ENCODE peak calls at places on chromosomes 7 and 10, in four cellular contexts. M is gastrocnemius medialis, G is SJSA1, I is psoas muscle. O is an unnamed sample. For H3K4me1, the result is how much of the 10 kb centered on the place peaks cover.

GRCh38 chr10:108583827-108584226 is 1339.5 kb downstream of the XPNPEP1 start:
- DNase-seq in M (no peak), G (no peak), I (no peak), O (no peak)

GRCh38 chr10:129171816-129172215 is 295.2 kb upstream of the MGMT start:
- DNase-seq in M (no peak), G (no peak), I (no peak), O (no peak)

GRCh38 chr7:44223362-44224114 is 22.8 kb downstream of the YKT6 start:
- DNase-seq in M (no peak), G (no peak), I (no peak), O (no peak)

GRCh38 chr7:135690566-135690965 is 28.3 kb downstream of the STMP1 start:
- DNase-seq in M (no peak), G (peak), I (no peak), O (no peak)

GRCh38 chr10:92751534-92751811 is 61.7 kb downstream of the HHEX start:
- DNase-seq in M (no peak), G (no peak), I (no peak), O (no peak)

GRCh38 chr7:134920026-134920758 is 66.1 kb upstream of the AGBL3 start:
- DNase-seq in M (no peak), G (peak), I (no peak), O (no peak)

GRCh38 chr7:110600983-110601382 is 489.9 kb upstream of the LRRN3 start:
- DNase-seq in M (no peak), G (no peak), I (no peak), O (no peak)

GRCh38 chr7:42010751-42011150 is 226.3 kb downstream of the GLI3 start:
- DNase-seq in M (no peak), G (no peak), I (no peak), O (no peak)

GRCh38 chr10:15738237-15738928 is 18.7 kb upstream of the ITGA8 start:
- DNase-seq in M (no peak), G (no peak), I (no peak), O (no peak)

GRCh38 chr10:130013263-130013937 is 49.3 kb upstream of the EBF3 start:
- DNase-seq in M (no peak), G (no peak), I (no peak), O (no peak)

GRCh38 chr10:100021322-100021721 is 11.6 kb upstream of the DNMBP start:
- DNase-seq in M (no peak), G (no peak), I (no peak), O (no peak)

GRCh38 chr7:28754027-28754426 is 204.1 kb downstream of the TRIL start:
- DNase-seq in M (no peak), G (no peak), I (no peak), O (no peak)

GRCh38 chr7:69433086-69433485 is 165.2 kb upstream of the AUTS2 start:
- DNase-seq in M (no peak), G (no peak), I (no peak), O (no peak)

GRCh38 chr7:142359694-142360279 is 101.9 kb upstream of the PRSS58 start:
- DNase-seq in M (no peak), G (no peak), I (no peak), O (no peak)

GRCh38 chr7:3501671-3502070 is 200.6 kb downstream of the SDK1 start:
- DNase-seq in M (no peak), G (no peak), I (no peak), O (no peak)

GRCh38 chr7:32941996-32942782 is 15.1 kb upstream of the FKBP9 start:
- DNase-seq in M (peak), G (peak), I (peak), O (peak)

GRCh38 chr10:1420663-1421362 is 316.5 kb downstream of the ADARB2 start:
- DNase-seq in M (no peak), G (peak), I (peak), O (peak)

GRCh38 chr7:101542527-101543241 is 86.4 kb downstream of the MYL10 start:
- DNase-seq in M (peak), G (peak), I (peak), O (peak)

GRCh38 chr10:71971311-71971731 is 7.1 kb downstream of the CHST3 start:
- DNase-seq in M (no peak), G (no peak), I (no peak), O (no peak)

GRCh38 chr10:71972746-71973695 is 8.8 kb downstream of the CHST3 start:
- DNase-seq in M (no peak), G (no peak), I (no peak), O (no peak)

GRCh38 chr10:71970869-71971268 is 6.7 kb downstream of the CHST3 start:
- DNase-seq in M (no peak), G (no peak), I (no peak), O (peak)

GRCh38 chr10:71970331-71970730 is 6.1 kb downstream of the CHST3 start:
- DNase-seq in M (peak), G (peak), I (peak), O (peak)

DNA sequence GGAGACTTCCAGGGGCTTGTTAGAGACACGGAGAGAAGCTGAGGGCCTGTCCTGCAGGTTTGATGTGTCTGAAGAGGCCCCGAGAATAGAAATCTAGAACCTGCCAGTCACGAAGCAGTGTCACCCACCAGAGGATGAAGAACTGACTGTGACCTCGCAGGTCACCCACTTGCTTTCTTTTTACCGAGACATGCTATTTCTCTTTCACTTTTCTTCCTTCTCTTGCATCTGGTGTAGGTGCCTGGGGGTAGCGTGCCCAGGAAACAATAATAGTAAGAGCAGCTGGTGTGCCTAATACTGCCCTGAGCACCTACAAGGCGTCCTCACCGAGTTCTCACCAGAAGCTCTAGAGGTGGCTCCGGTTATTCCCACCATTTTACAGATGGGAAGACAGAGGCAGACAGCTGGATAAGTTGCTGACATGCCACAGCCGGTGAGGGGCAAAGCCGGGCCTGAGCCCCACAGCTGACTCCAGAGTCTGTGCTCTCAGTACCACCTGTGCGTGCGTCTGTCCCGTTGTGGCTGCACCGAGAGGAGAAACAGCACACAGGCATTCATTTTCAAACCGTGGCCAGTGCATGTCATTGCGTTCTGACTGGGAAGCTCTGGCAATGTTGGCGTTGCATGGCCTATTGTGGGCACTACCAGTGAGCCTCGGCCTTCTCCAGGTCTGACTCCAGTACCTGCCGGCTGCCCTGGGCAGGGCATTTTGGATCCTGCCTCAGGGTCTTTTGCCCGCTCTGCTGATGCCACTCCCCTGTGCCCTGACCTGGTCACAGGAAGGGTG is 7.8 kb downstream of the CHST3 start:
- DNase-seq in M (no peak), G (no peak), I (no peak), O (no peak)
- H3K4me1 ChIP-seq in M (half or more), G (half or more), I (half or more), O (under half)

DNA sequence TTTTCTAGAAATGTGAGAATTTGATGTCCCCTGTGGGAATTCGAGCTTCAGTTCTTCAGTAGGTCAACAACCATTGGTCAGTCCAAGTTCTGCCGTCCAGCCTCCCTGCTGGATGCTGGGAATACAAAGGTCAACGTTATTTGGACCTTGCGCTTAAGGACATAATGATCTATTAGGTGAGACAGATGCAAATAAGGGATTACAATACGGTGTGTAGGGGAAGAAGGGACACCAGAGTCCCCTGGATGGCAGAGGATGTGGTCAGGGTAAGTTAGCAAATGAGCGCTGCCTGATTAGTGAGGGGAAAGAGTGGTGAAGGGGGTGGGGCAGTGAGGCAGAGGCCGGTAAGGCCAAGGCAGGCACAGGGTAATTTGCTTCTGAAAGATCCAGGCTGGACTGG is 16.2 kb downstream of the CCNY start:
- DNase-seq in M (no peak), G (no peak), I (no peak), O (no peak)
- H3K4me1 ChIP-seq in M (half or more), G (under half), I (half or more), O (under half)

GRCh38 chr7:21605008-21605407 is 62.2 kb downstream of the DNAH11 start:
- DNase-seq in M (no peak), G (peak), I (no peak), O (no peak)
- H3K4me1 ChIP-seq in M (under half), G (under half), I (under half), O (under half)

DNA sequence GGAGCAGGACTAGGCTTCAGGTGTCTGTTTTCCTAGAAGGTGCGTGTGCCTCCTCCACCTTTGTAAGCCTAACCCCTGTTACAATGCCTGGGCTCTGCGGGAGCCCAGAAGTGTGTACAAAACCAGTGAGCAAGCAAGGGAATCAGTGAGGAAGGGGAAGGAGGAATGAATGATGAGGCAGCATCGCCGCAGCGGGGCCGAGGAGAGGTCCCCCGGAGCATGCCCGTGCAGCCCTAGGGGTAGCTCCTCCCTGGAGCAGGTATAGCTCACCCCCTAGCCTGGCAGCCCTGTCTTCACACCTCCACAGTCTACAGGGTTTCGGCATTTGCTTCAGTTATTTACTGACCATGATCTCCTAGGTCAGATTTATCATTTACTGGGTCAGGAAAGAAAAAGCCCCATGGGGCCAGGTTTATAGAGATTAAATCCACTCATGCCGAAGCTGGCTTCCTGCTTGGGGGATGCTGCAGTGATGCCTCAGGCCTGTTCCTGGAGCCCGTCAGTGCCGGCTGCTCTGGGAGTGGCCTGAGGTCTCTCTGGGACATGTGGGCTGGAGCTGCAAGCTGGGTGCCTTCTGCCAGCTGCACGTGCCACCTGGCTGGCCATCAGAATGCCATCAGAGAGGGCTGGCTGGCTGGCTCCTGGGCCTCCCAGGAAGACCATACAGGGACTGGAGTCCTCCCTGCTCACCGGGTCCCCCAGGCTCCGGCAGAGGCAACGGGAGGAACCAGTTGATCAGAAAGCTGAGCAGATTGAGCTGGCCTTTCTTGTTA is 138.9 kb downstream of the GRK5 start:
- DNase-seq in M (no peak), G (no peak), I (no peak), O (no peak)
- H3K4me1 ChIP-seq in M (under half), G (under half), I (under half), O (under half)

DNA sequence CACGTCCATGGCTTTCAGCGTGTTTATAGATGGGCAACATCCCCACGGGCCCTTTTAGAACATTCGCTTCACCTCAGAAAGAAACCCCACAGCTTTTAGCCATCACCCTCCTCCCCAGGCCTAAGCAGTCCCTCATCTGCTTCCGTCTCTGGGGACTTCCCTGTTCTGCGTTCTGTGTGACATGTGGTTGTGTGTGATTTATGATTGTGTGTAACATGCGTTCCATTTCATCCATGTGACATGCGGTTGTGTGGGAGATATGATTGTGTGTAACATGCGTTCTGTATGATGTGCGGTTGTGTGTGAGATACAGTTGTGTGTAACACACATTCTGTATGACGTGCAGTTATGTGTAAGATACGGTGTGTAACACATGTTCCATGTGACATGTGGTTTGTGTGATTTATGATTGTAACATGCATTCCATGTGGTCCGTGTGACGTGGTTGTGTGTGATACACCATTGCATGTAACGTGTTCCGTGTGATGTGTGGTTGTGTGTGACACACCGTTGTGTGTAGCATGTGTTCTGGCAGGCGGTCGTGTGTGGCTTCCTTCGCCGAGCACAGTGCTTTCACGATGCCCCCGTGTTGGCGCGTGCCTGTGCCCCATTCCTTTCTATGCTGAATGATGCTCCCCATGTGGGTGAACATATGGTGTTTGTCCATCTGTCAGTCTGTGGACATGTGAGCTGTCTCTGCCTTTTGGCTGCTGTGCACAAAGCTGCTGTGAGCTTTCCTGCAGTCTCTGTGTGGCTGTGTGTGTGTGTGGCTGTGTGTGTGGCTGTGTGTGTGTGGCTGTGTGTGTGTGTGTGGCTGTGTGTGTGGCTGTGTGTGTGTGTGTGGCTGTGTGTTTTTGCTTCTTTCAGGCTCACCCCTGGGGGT is 26.2 kb downstream of the PWWP2B start:
- DNase-seq in M (no peak), G (no peak), I (no peak), O (no peak)
- H3K4me1 ChIP-seq in M (under half), G (under half), I (under half), O (under half)

O was measured in left lung.